ENCODE peak calls at places on chromosomes 11 and 22, in nine cellular contexts. O is left cardiac atrium, D is HTR-8/SVneo, E is heart right ventricle, G is H54, Z is NCI-H1436, W is renal cortical epithelial cell, X is fibroblast of lung, B is Peyer's patch. P is an unnamed sample.

GRCh38 chr11:74577624-74578396 is 14.6 kb upstream of the POLD3 start:
- DNase-seq in O (no peak), D (no peak), E (no peak), G (no peak), Z (no peak), W (no peak), X (peak), B (no peak), P (no peak)

GRCh38 chr11:61955416-61956135 is 5.4 kb downstream of the BEST1 start:
- DNase-seq in O (peak), D (no peak), E (no peak), G (no peak), Z (no peak), W (no peak), X (no peak), B (peak), P (no peak)

GRCh38 chr11:59225017-59225416 is 12.3 kb upstream of the MPEG1 start:
- DNase-seq in O (no peak), D (no peak), E (no peak), G (no peak), Z (no peak), W (no peak), X (no peak), B (no peak), P (no peak)

GRCh38 chr22:42797021-42797420 is 60.1 kb downstream of the ARFGAP3 start:
- DNase-seq in O (peak), D (no peak), E (no peak), G (no peak), Z (no peak), W (no peak), X (no peak), B (no peak), P (no peak)

GRCh38 chr11:117419136-117419914 is 91.7 kb downstream of the CEP164 start:
- DNase-seq in O (no peak), D (peak), E (no peak), G (peak), Z (no peak), W (no peak), X (peak), B (peak), P (no peak)

GRCh38 chr11:134471341-134472187 is 59.5 kb upstream of the B3GAT1 start:
- DNase-seq in O (no peak), D (no peak), E (no peak), G (no peak), Z (peak), W (no peak), X (no peak), B (no peak), P (no peak)

GRCh38 chr11:102345923-102346322 is 1.1 kb upstream of the BIRC2 start:
- DNase-seq in O (no peak), D (peak), E (no peak), G (no peak), Z (no peak), W (peak), X (peak), B (no peak), P (peak)

GRCh38 chr11:3815882-3816281 is 7.5 kb downstream of the PGAP2 start:
- DNase-seq in O (no peak), D (no peak), E (no peak), G (no peak), Z (no peak), W (no peak), X (no peak), B (no peak), P (no peak)

GRCh38 chr11:3942160-3942955 is 86.9 kb downstream of the STIM1 start:
- DNase-seq in O (no peak), D (no peak), E (no peak), G (no peak), Z (no peak), W (no peak), X (no peak), B (no peak), P (no peak)

GRCh38 chr11:111691176-111691575 is 75.0 kb downstream of the PPP2R1B start:
- DNase-seq in O (no peak), D (no peak), E (no peak), G (no peak), Z (no peak), W (peak), X (no peak), B (no peak), P (no peak)

GRCh38 chr11:86990520-86990919 is 35.3 kb upstream of the FZD4 start:
- DNase-seq in O (no peak), D (peak), E (no peak), G (peak), Z (no peak), W (peak), X (peak), B (no peak), P (peak)

GRCh38 chr11:33557201-33557600 is 143.4 kb downstream of the C11orf91 start:
- DNase-seq in O (no peak), D (peak), E (no peak), G (peak), Z (no peak), W (peak), X (peak), B (no peak), P (peak)

GRCh38 chr22:42924436-42924835 is 67.4 kb upstream of the ARFGAP3 start:
- DNase-seq in O (no peak), D (no peak), E (no peak), G (no peak), Z (no peak), W (no peak), X (no peak), B (no peak), P (no peak)

P was measured in RWPE1.